ENCODE peak calls at places on chromosomes 16 and 17, in four cellular contexts. E is K562, J is stomach, A is A549. N is an unnamed sample.

GRCh38 chr17:28317965-28318758 is 838 bp upstream of the TMEM97 start:
- DNase-seq in E (peak; percentile 61), J (no peak), A (no peak), N (no peak)

GRCh38 chr17:2230877-2231276 is 72.7 kb downstream of the SMG6 start:
- DNase-seq in E (no peak), J (no peak), A (no peak), N (no peak)

GRCh38 chr17:57989011-57989345 is 924 bp upstream of the VEZF1 start:
- DNase-seq in E (peak; percentile 72), J (peak; percentile 31), A (peak; percentile 62), N (no peak)

GRCh38 chr16:9378876-9379275 is 287.4 kb downstream of the HAPSTR1 start:
- DNase-seq in E (no peak), J (no peak), A (no peak), N (no peak)

GRCh38 chr17:27919120-27919519 is 26.0 kb upstream of the LYRM9 start:
- DNase-seq in E (no peak), J (no peak), A (no peak), N (no peak)

GRCh38 chr16:4142268-4142667 is 26.0 kb upstream of the ADCY9 start:
- DNase-seq in E (no peak), J (no peak), A (no peak), N (no peak)

GRCh38 chr16:86924537-86924936 is 346.2 kb downstream of the FOXL1 start:
- DNase-seq in E (no peak), J (no peak), A (no peak), N (no peak)

GRCh38 chr17:75406222-75406615 is 741 bp upstream of the GRB2 start:
- DNase-seq in E (peak; percentile 24), J (no peak), A (no peak), N (no peak)

GRCh38 chr16:88437367-88437964 is 15.6 kb upstream of the ZFPM1 start:
- DNase-seq in E (peak; percentile 74), J (peak; percentile 72), A (peak; percentile 70), N (no peak)

GRCh38 chr16:69469807-69470561 is 45.6 kb downstream of the CYB5B start:
- DNase-seq in E (no peak), J (no peak), A (no peak), N (no peak)

GRCh38 chr16:89534147-89534788 is 26.1 kb downstream of the SPG7 start:
- DNase-seq in E (no peak), J (no peak), A (no peak), N (no peak)

GRCh38 chr17:76419576-76420245 is 33.2 kb downstream of the UBE2O start:
- DNase-seq in E (no peak), J (no peak), A (no peak), N (no peak)

GRCh38 chr17:79607941-79608728 is 2.7 kb downstream of the RBFOX3 start:
- DNase-seq in E (peak; percentile 34), J (no peak), A (no peak), N (no peak)

GRCh38 chr17:82804442-82805191 is 35.2 kb downstream of the ZNF750 start:
- DNase-seq in E (no peak), J (peak; percentile 81), A (no peak), N (peak; percentile 70)

GRCh38 chr17:28326114-28326513 is 7.1 kb downstream of the TMEM97 start:
- DNase-seq in E (no peak), J (peak; percentile 52), A (no peak), N (no peak)

GRCh38 chr16:72501739-72502653 is 330.0 kb upstream of the PMFBP1 start:
- DNase-seq in E (peak; percentile 73), J (peak; percentile 45), A (peak; percentile 48), N (peak; percentile 28)

GRCh38 chr16:47528431-47528830 is 67.3 kb downstream of the PHKB start:
- DNase-seq in E (no peak), J (no peak), A (no peak), N (no peak)

GRCh38 chr17:71987634-71988033 is 133.2 kb upstream of the SOX9 start:
- DNase-seq in E (no peak), J (no peak), A (no peak), N (no peak)

GRCh38 chr16:48447940-48448536 is 62.8 kb upstream of the SIAH1 start:
- DNase-seq in E (no peak), J (no peak), A (no peak), N (no peak)

GRCh38 chr17:71948703-71949422 is 172.0 kb upstream of the SOX9 start:
- DNase-seq in E (no peak), J (no peak), A (no peak), N (no peak)

GRCh38 chr17:45851464-45851863 is 6.8 kb downstream of the SPPL2C start:
- DNase-seq in E (no peak), J (no peak), A (no peak), N (no peak)

GRCh38 chr17:1434150-1434549 is 21.9 kb downstream of the CRK start:
- DNase-seq in E (no peak), J (no peak), A (no peak), N (no peak)

GRCh38 chr16:1142911-1143310 is 10.0 kb upstream of the CACNA1H start:
- DNase-seq in E (no peak), J (no peak), A (no peak), N (no peak)

GRCh38 chr16:1823821-1824220 is 2.8 kb downstream of the HAGH start:
- DNase-seq in E (peak; percentile 63), J (peak; percentile 55), A (peak; percentile 60), N (no peak)

GRCh38 chr17:69961488-69962145 is 113.4 kb upstream of the KCNJ16 start:
- DNase-seq in E (peak; percentile 6), J (peak; percentile 26), A (peak; percentile 7), N (no peak)

GRCh38 chr17:54968954-54969400 is 412 bp downstream of the STXBP4 start:
- DNase-seq in E (peak; percentile 41), J (no peak), A (no peak), N (no peak)
- TF ChIP-seq EP300 in E (no peak), J (no peak), A (no peak), N (no peak)

DNA sequence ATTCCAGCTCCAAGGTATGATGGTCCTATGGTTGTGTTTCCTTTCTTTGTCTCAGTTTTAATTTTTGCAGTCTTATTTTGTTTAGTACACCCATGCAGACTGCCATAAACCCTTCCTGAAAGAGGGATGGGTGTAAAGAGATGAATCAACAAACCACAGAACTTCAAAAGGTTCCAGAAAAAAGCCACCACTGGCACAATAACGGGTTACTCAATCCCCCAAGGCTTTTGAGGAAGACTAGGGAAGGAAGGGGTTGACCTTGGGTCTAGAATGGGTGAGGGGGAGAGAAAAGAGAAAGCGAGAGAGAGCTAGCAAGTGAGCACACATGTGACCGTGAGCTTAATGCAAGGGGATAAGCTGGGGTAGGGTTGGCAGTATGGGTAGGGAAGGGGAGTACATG is 168.1 kb downstream of the XYLT1 start:
- DNase-seq in E (no peak), J (no peak), A (no peak), N (no peak)
- H3K27ac ChIP-seq in E (no peak overlapping the region), J (peak overlapping the region; percentile 80), A (no peak overlapping the region), N (no peak overlapping the region)

GRCh38 chr17:31488264-31488981 is 96.9 kb downstream of the RAB11FIP4 start:
- DNase-seq in E (no peak), J (peak; percentile 61), A (no peak), N (no peak)

GRCh38 chr17:31490019-31490383 is 98.5 kb downstream of the RAB11FIP4 start:
- DNase-seq in E (no peak), J (no peak), A (no peak), N (no peak)

GRCh38 chr17:31489295-31490018 is 98.0 kb downstream of the RAB11FIP4 start:
- DNase-seq in E (peak; percentile 90), J (peak; percentile 92), A (no peak), N (no peak)

GRCh38 chr17:31487648-31488263 is 96.3 kb downstream of the RAB11FIP4 start:
- DNase-seq in E (peak; percentile 94), J (peak; percentile 97), A (peak; percentile 94), N (peak; percentile 54)

DNA sequence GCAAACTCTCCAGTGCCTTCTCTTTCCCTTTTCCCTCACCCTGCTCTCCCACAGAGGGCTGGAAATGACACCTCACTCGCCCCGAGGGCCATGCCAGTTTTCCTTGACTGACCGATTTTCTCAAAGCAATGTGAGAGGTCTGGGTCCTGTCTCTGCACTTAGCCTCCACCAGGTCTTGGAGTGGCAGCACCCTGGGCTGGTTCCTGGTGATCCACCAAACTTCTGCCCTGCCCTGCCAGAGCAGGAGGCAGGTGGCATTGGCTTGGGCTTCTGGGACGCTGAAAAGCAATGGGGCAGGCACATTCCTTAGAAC is 97.5 kb downstream of the RAB11FIP4 start:
- DNase-seq in E (no peak), J (peak; percentile 43), A (no peak), N (no peak)
- H3K4me1 ChIP-seq in E (peaks cover 61% of the 10 kb centered on the region), J (peaks cover 55% of the 10 kb centered on the region), A (peaks cover 12% of the 10 kb centered on the region), N (peaks cover 35% of the 10 kb centered on the region)

GRCh38 chr17:35063514-35064223 is at the start of gene RFFL:
- DNase-seq in E (peak; percentile 90), J (peak; percentile 91), A (peak; percentile 99), N (peak; percentile 93)
- TF ChIP-seq EP300 in E (peak; percentile 47), J (no peak), A (peak; percentile 86), N (no peak)

GRCh38 chr17:6101706-6102105 is 31.5 kb downstream of the WSCD1 start:
- DNase-seq in E (no peak), J (no peak), A (no peak), N (no peak)
- H3K27ac ChIP-seq in E (no peak overlapping the region), J (no peak overlapping the region), A (no peak overlapping the region), N (no peak overlapping the region)

GRCh38 chr16:85215478-85216120 is 103.3 kb upstream of the CIBAR2 start:
- DNase-seq in E (no peak), J (no peak), A (no peak), N (no peak)
- H3K4me1 ChIP-seq in E (peaks cover 17% of the 10 kb centered on the region), J (peaks cover 10% of the 10 kb centered on the region), A (peaks cover 20% of the 10 kb centered on the region), N (peaks cover 66% of the 10 kb centered on the region)